ENCODE peak calls at places on chromosome 2, in six cellular contexts. One of them, this sample, is unnamed.

GRCh38 chr2:207901401-207901800 is 123.9 kb downstream of the PLEKHM3 start:
- DNase-seq in neural crest cell: no peak
- DNase-seq in NB4: no peak
- DNase-seq in ovary: no peak
- DNase-seq in GM12878: no peak
- DNase-seq in endothelial cell: no peak
- DNase-seq in this sample: no peak

GRCh38 chr2:230793573-230794359 is 71.0 kb upstream of the ITM2C start:
- DNase-seq in ovary: peak
- DNase-seq in neural crest cell: no peak
- DNase-seq in endothelial cell: no peak
- DNase-seq in NB4: peak
- DNase-seq in GM12878: no peak
- DNase-seq in this sample: no peak

GRCh38 chr2:136308621-136309020 is 190.7 kb upstream of the CXCR4 start:
- DNase-seq in neural crest cell: no peak
- DNase-seq in GM12878: no peak
- DNase-seq in NB4: no peak
- DNase-seq in endothelial cell: no peak
- DNase-seq in ovary: no peak
- DNase-seq in this sample: no peak

GRCh38 chr2:64978514-64979268 is 10.5 kb upstream of the SLC1A4 start:
- DNase-seq in GM12878: no peak
- DNase-seq in NB4: peak
- DNase-seq in ovary: no peak
- DNase-seq in endothelial cell: no peak
- DNase-seq in neural crest cell: no peak
- DNase-seq in this sample: no peak

GRCh38 chr2:163909411-163910080 is 173.7 kb upstream of the FIGN start:
- DNase-seq in GM12878: no peak
- DNase-seq in endothelial cell: no peak
- DNase-seq in ovary: no peak
- DNase-seq in neural crest cell: no peak
- DNase-seq in NB4: no peak
- DNase-seq in this sample: no peak

GRCh38 chr2:190716176-190716807 is 67.4 kb downstream of the NAB1 start:
- DNase-seq in endothelial cell: no peak
- DNase-seq in ovary: no peak
- DNase-seq in NB4: no peak
- DNase-seq in GM12878: no peak
- DNase-seq in neural crest cell: no peak
- DNase-seq in this sample: no peak

GRCh38 chr2:134244091-134244490 is 9.8 kb upstream of the MGAT5 start:
- DNase-seq in endothelial cell: no peak
- DNase-seq in ovary: no peak
- DNase-seq in GM12878: no peak
- DNase-seq in neural crest cell: no peak
- DNase-seq in NB4: no peak
- DNase-seq in this sample: no peak

GRCh38 chr2:65296971-65297370 is 69.3 kb downstream of the ACTR2 start:
- DNase-seq in GM12878: no peak
- DNase-seq in ovary: no peak
- DNase-seq in NB4: no peak
- DNase-seq in neural crest cell: no peak
- DNase-seq in endothelial cell: no peak
- DNase-seq in this sample: no peak

GRCh38 chr2:73281244-73281643 is 3.0 kb downstream of the FBXO41 start:
- DNase-seq in GM12878: no peak
- DNase-seq in ovary: no peak
- DNase-seq in endothelial cell: no peak
- DNase-seq in NB4: no peak
- DNase-seq in neural crest cell: no peak
- DNase-seq in this sample: no peak

GRCh38 chr2:201984800-201985525 is 48.7 kb upstream of the FZD7 start:
- DNase-seq in endothelial cell: no peak
- DNase-seq in GM12878: no peak
- DNase-seq in neural crest cell: no peak
- DNase-seq in NB4: peak
- DNase-seq in ovary: peak
- DNase-seq in this sample: no peak

GRCh38 chr2:170967553-170967952 is 38.5 kb downstream of the GORASP2 start:
- DNase-seq in GM12878: no peak
- DNase-seq in endothelial cell: no peak
- DNase-seq in neural crest cell: no peak
- DNase-seq in ovary: no peak
- DNase-seq in NB4: no peak
- DNase-seq in this sample: no peak

GRCh38 chr2:170972508-170973224 is 43.6 kb downstream of the GORASP2 start:
- DNase-seq in ovary: no peak
- DNase-seq in neural crest cell: no peak
- DNase-seq in GM12878: no peak
- DNase-seq in NB4: peak
- DNase-seq in endothelial cell: no peak
- DNase-seq in this sample: no peak

GRCh38 chr2:170969030-170969429 is 40.0 kb downstream of the GORASP2 start:
- DNase-seq in ovary: no peak
- DNase-seq in endothelial cell: no peak
- DNase-seq in NB4: peak
- DNase-seq in GM12878: no peak
- DNase-seq in neural crest cell: no peak
- DNase-seq in this sample: no peak

GRCh38 chr2:170968205-170969003 is 39.4 kb downstream of the GORASP2 start:
- DNase-seq in GM12878: no peak
- DNase-seq in endothelial cell: no peak
- DNase-seq in NB4: no peak
- DNase-seq in neural crest cell: no peak
- DNase-seq in ovary: no peak
- DNase-seq in this sample: no peak

DNA sequence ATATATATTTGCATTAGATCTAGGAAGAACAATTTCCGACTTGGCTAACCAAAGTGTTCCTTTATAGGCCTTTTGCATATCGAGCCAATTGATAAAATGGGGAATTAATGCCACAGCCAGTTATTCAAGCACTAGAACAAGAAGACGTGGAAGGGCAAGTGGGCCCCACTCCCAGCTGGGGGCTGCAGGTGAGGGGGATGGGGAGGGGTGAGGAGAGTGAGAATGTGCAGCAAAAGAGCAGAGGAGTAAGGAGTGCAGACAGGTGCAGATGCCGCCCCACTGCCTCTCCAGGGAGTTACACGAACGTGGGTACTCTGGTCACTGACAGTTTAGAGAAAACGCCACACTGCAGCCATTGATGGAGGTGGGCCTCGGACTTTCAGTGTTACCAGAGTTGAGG is 40.8 kb downstream of the GORASP2 start:
- DNase-seq in NB4: no peak
- DNase-seq in neural crest cell: no peak
- DNase-seq in GM12878: no peak
- DNase-seq in endothelial cell: no peak
- DNase-seq in ovary: no peak
- DNase-seq in this sample: no peak
- TF ChIP-seq CTCF in NB4: no peak
- TF ChIP-seq CTCF in neural crest cell: no peak
- TF ChIP-seq CTCF in GM12878: no peak
- TF ChIP-seq CTCF in endothelial cell: no peak
- TF ChIP-seq CTCF in ovary: no peak
- TF ChIP-seq CTCF in this sample: no peak

GRCh38 chr2:102190425-102191107 is 3.7 kb downstream of the IL1RL2 start:
- DNase-seq in neural crest cell: no peak
- DNase-seq in ovary: no peak
- DNase-seq in GM12878: no peak
- DNase-seq in endothelial cell: no peak
- DNase-seq in NB4: no peak
- DNase-seq in this sample: no peak

GRCh38 chr2:102186676-102187190 is at the start of gene IL1RL2:
- DNase-seq in ovary: no peak
- DNase-seq in neural crest cell: no peak
- DNase-seq in GM12878: no peak
- DNase-seq in NB4: no peak
- DNase-seq in endothelial cell: no peak
- DNase-seq in this sample: no peak

GRCh38 chr2:102185347-102185746 is 1.5 kb upstream of the IL1RL2 start:
- DNase-seq in endothelial cell: peak
- DNase-seq in ovary: no peak
- DNase-seq in NB4: peak
- DNase-seq in GM12878: no peak
- DNase-seq in neural crest cell: no peak
- DNase-seq in this sample: no peak

GRCh38 chr2:102184018-102184417 is 2.8 kb upstream of the IL1RL2 start:
- DNase-seq in ovary: no peak
- DNase-seq in NB4: no peak
- DNase-seq in GM12878: no peak
- DNase-seq in neural crest cell: no peak
- DNase-seq in endothelial cell: no peak
- DNase-seq in this sample: no peak

DNA sequence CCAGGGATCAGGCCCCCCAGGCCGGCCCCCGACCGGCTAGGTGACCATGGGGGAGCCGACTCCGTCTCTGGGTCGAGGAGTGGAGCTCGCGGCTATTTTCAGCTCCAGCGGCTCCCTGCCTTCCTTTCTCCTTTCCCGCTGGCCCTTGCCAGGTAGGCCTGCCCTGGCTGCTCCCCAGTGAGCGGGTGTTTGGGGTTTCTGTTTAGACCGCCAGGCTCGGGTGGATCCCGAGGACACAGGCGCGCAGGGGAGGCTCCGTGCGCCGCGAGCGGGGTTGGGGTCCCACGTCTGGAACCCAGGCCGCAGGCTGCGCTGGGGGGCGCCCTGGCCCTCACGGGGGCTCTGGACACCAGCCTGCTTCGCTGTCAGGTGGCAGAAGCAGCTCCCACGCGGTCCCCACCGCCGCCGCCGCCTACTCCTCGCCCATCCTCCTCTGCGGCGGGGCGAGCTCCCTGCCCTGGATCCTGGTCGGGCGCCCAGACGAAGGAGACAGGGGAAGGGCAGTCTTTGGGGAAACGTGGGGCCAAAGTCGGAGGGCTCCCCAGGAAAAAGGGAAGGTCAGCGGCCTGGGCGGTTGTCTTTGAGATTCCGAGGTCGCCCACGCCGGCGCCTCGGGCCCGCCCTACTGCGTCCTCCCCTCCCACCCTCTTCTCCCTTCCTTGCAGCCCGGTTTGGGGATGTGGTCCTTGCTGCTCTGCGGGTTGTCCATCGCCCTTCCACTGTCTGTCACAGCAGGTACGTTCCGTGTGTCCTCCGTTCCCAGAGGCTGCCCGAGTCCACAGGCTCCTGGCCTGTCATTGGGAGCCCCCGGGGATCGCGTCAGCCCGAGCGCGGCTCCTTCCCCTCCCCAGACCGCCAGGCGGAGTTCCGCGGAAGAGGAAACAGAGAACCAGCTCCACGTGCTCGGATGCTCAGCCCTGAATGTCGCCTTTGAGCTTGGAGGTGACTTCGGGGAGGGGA is 648 bp downstream of the IL1RL2 start:
- DNase-seq in endothelial cell: peak
- DNase-seq in neural crest cell: peak
- DNase-seq in GM12878: no peak
- DNase-seq in ovary: peak
- DNase-seq in NB4: no peak
- DNase-seq in this sample: peak
- TF ChIP-seq CTCF in endothelial cell: no peak
- TF ChIP-seq CTCF in neural crest cell: peak
- TF ChIP-seq CTCF in GM12878: no peak
- TF ChIP-seq CTCF in ovary: no peak
- TF ChIP-seq CTCF in NB4: no peak
- TF ChIP-seq CTCF in this sample: no peak

DNA sequence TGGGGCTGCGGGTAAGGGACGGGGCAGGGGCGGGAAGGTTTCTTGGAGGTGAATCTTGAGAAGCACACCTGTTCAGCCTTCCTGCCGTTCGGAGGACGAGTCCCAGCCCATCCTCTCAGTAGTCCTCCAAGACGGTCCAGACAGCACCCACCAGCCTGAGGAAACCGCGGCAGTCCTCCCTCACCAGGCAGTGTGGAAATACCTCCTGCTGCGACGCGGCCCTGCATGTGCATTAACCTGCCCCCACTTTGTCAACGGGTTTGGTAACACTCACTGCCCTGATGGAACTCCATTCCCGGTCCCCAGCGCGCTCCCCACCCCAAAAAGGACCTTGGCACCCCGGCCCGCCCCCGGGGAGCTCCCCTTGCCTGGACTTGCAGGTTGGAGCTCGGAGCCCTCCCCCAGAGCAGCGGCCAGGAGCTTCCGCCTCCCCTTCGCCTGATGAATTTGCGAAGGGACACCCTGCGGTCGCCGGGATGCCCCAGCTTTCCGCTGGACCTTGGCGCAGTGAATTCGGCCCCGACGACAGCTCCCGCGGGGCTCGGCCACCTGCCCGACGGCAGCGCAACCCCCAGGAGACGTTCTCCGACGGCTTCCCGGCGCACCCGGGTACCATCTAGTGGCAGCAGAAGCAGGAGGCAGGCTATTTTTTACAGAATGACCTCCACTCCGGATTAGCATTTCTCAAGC is 31.5 kb downstream of the ACVR1C start:
- DNase-seq in endothelial cell: peak
- DNase-seq in ovary: no peak
- DNase-seq in GM12878: no peak
- DNase-seq in neural crest cell: peak
- DNase-seq in NB4: peak
- DNase-seq in this sample: peak
- TF ChIP-seq CTCF in endothelial cell: no peak
- TF ChIP-seq CTCF in ovary: no peak
- TF ChIP-seq CTCF in GM12878: peak
- TF ChIP-seq CTCF in neural crest cell: peak
- TF ChIP-seq CTCF in NB4: peak
- TF ChIP-seq CTCF in this sample: peak

GRCh38 chr2:13522917-13523821 is 806.4 kb downstream of the TRIB2 start:
- DNase-seq in neural crest cell: no peak
- DNase-seq in GM12878: peak
- DNase-seq in endothelial cell: no peak
- DNase-seq in ovary: peak
- DNase-seq in NB4: no peak
- DNase-seq in this sample: no peak
- TF ChIP-seq CTCF in neural crest cell: peak
- TF ChIP-seq CTCF in GM12878: peak
- TF ChIP-seq CTCF in endothelial cell: no peak
- TF ChIP-seq CTCF in ovary: no peak
- TF ChIP-seq CTCF in NB4: no peak
- TF ChIP-seq CTCF in this sample: no peak

DNA sequence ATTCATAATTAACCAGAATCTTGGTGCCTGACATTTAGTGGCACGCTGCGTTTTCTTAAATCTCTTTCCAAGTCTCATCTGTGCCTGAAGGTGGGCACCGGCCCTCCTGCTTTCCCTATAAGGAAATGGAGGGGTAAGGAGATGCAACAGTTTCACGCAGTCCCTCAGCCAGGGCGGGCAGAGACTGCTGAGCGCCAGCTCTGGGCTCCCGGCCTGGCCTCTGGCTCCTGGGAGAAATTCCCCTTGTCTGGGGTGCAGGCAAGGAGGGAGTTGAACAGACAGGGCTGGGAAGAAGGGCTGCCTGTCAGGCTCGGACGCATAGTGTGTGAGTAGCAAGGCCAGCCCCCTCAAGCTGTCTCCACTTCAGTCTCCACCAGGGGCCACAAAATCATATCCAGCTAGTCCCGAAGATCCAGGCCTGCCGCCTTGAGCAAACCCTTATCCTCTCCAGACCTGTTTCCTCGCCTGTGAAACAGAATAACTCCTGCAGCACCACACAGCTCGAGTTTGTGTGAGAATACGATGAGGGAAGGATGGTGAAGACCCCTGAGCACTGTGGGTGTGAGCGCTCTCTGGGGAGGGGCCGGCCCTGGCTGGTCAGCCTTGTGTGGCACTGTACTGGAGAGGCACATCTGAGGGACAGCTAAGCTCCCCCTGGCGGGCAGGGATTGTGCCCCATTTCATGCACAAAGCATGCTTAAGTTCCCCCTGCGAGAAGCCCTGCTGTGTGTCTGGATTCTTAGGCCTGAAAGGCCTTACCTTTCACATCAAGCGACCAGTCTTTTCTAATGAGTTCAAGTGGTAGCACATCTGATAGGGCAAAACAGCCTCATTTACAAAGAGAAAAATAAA is 33.8 kb downstream of the SDC1 start:
- DNase-seq in endothelial cell: peak
- DNase-seq in neural crest cell: peak
- DNase-seq in ovary: no peak
- DNase-seq in NB4: peak
- DNase-seq in GM12878: no peak
- DNase-seq in this sample: peak
- TF ChIP-seq CTCF in endothelial cell: no peak
- TF ChIP-seq CTCF in neural crest cell: peak
- TF ChIP-seq CTCF in ovary: no peak
- TF ChIP-seq CTCF in NB4: peak
- TF ChIP-seq CTCF in GM12878: no peak
- TF ChIP-seq CTCF in this sample: peak